ENCODE peak calls at places on chromosomes 13 and 19, in eight cellular contexts. One of them, this sample, is unnamed. For H3K4me1, the result is how much of the 10 kb centered on the place peaks cover.

GRCh38 chr13:54949735-54950134 is 1921.1 kb downstream of the OLFM4 start:
- DNase-seq in naive thymus-derived CD4-positive, alpha-beta T cell: no peak
- DNase-seq in H9: no peak
- DNase-seq in transverse colon: no peak
- DNase-seq in A549: no peak
- DNase-seq in neural progenitor cell: no peak
- DNase-seq in tibial artery: no peak
- DNase-seq in GM23248: no peak
- DNase-seq in this sample: no peak

GRCh38 chr13:101747039-101747438 is 294.6 kb downstream of the ITGBL1 start:
- DNase-seq in tibial artery: no peak
- DNase-seq in naive thymus-derived CD4-positive, alpha-beta T cell: no peak
- DNase-seq in A549: no peak
- DNase-seq in transverse colon: no peak
- DNase-seq in neural progenitor cell: no peak
- DNase-seq in GM23248: no peak
- DNase-seq in H9: no peak
- DNase-seq in this sample: no peak

GRCh38 chr13:42832341-42833153 is 51.2 kb downstream of the FAM216B start:
- DNase-seq in naive thymus-derived CD4-positive, alpha-beta T cell: no peak
- DNase-seq in H9: no peak
- DNase-seq in transverse colon: peak
- DNase-seq in neural progenitor cell: no peak
- DNase-seq in A549: no peak
- DNase-seq in GM23248: peak
- DNase-seq in tibial artery: no peak
- DNase-seq in this sample: peak

GRCh38 chr13:114010401-114011101 is 36.7 kb upstream of the C13orf46 start:
- DNase-seq in GM23248: no peak
- DNase-seq in H9: no peak
- DNase-seq in neural progenitor cell: no peak
- DNase-seq in naive thymus-derived CD4-positive, alpha-beta T cell: no peak
- DNase-seq in tibial artery: peak
- DNase-seq in transverse colon: no peak
- DNase-seq in A549: no peak
- DNase-seq in this sample: no peak

GRCh38 chr13:41008349-41008980 is 10.7 kb downstream of the ELF1 start:
- DNase-seq in A549: peak
- DNase-seq in H9: no peak
- DNase-seq in naive thymus-derived CD4-positive, alpha-beta T cell: no peak
- DNase-seq in tibial artery: no peak
- DNase-seq in transverse colon: no peak
- DNase-seq in neural progenitor cell: no peak
- DNase-seq in GM23248: peak
- DNase-seq in this sample: no peak

GRCh38 chr19:49120868-49121267 is 1.5 kb downstream of the PPFIA3 start:
- DNase-seq in neural progenitor cell: no peak
- DNase-seq in naive thymus-derived CD4-positive, alpha-beta T cell: no peak
- DNase-seq in GM23248: no peak
- DNase-seq in transverse colon: no peak
- DNase-seq in H9: no peak
- DNase-seq in tibial artery: no peak
- DNase-seq in A549: no peak
- DNase-seq in this sample: no peak

GRCh38 chr13:98677398-98677797 is 75.1 kb downstream of the SLC15A1 start:
- DNase-seq in A549: no peak
- DNase-seq in transverse colon: no peak
- DNase-seq in H9: no peak
- DNase-seq in neural progenitor cell: no peak
- DNase-seq in GM23248: no peak
- DNase-seq in naive thymus-derived CD4-positive, alpha-beta T cell: no peak
- DNase-seq in tibial artery: no peak
- DNase-seq in this sample: no peak

GRCh38 chr19:32351807-32352630 is 6.6 kb downstream of the ZNF507 start:
- DNase-seq in GM23248: peak
- DNase-seq in naive thymus-derived CD4-positive, alpha-beta T cell: no peak
- DNase-seq in H9: no peak
- DNase-seq in tibial artery: no peak
- DNase-seq in neural progenitor cell: no peak
- DNase-seq in A549: no peak
- DNase-seq in transverse colon: no peak
- DNase-seq in this sample: no peak

GRCh38 chr13:52459668-52460067 is 4.4 kb downstream of the CKAP2 start:
- DNase-seq in neural progenitor cell: no peak
- DNase-seq in A549: no peak
- DNase-seq in tibial artery: no peak
- DNase-seq in naive thymus-derived CD4-positive, alpha-beta T cell: no peak
- DNase-seq in GM23248: peak
- DNase-seq in H9: no peak
- DNase-seq in transverse colon: no peak
- DNase-seq in this sample: no peak

GRCh38 chr13:82330499-82330898 is 1551.8 kb downstream of the SLITRK1 start:
- DNase-seq in H9: no peak
- DNase-seq in A549: peak
- DNase-seq in neural progenitor cell: no peak
- DNase-seq in transverse colon: no peak
- DNase-seq in GM23248: peak
- DNase-seq in tibial artery: no peak
- DNase-seq in naive thymus-derived CD4-positive, alpha-beta T cell: no peak
- DNase-seq in this sample: no peak

GRCh38 chr19:27740396-27740795 is 1472.6 kb downstream of the UQCRFS1 start:
- DNase-seq in neural progenitor cell: no peak
- DNase-seq in GM23248: no peak
- DNase-seq in A549: no peak
- DNase-seq in tibial artery: no peak
- DNase-seq in transverse colon: no peak
- DNase-seq in H9: peak
- DNase-seq in naive thymus-derived CD4-positive, alpha-beta T cell: no peak
- DNase-seq in this sample: no peak

GRCh38 chr13:80437212-80437611 is 96.3 kb upstream of the SPRY2 start:
- DNase-seq in GM23248: no peak
- DNase-seq in tibial artery: no peak
- DNase-seq in transverse colon: no peak
- DNase-seq in A549: no peak
- DNase-seq in neural progenitor cell: no peak
- DNase-seq in naive thymus-derived CD4-positive, alpha-beta T cell: no peak
- DNase-seq in H9: no peak
- DNase-seq in this sample: no peak

GRCh38 chr19:45528149-45528743 is 21.0 kb downstream of the VASP start:
- DNase-seq in GM23248: peak
- DNase-seq in A549: peak
- DNase-seq in H9: peak
- DNase-seq in tibial artery: no peak
- DNase-seq in neural progenitor cell: peak
- DNase-seq in transverse colon: no peak
- DNase-seq in naive thymus-derived CD4-positive, alpha-beta T cell: no peak
- DNase-seq in this sample: no peak

GRCh38 chr19:49860716-49861100 is 6.7 kb downstream of the PNKP start:
- DNase-seq in H9: no peak
- DNase-seq in A549: no peak
- DNase-seq in GM23248: no peak
- DNase-seq in tibial artery: no peak
- DNase-seq in naive thymus-derived CD4-positive, alpha-beta T cell: no peak
- DNase-seq in neural progenitor cell: no peak
- DNase-seq in transverse colon: no peak
- DNase-seq in this sample: no peak

GRCh38 chr13:40613192-40613818 is 53.1 kb downstream of the FOXO1 start:
- DNase-seq in tibial artery: no peak
- DNase-seq in neural progenitor cell: no peak
- DNase-seq in GM23248: no peak
- DNase-seq in A549: no peak
- DNase-seq in transverse colon: peak
- DNase-seq in naive thymus-derived CD4-positive, alpha-beta T cell: peak
- DNase-seq in H9: no peak
- DNase-seq in this sample: no peak

GRCh38 chr19:1567848-1568227 is 287 bp downstream of the MEX3D start:
- DNase-seq in tibial artery: no peak
- DNase-seq in GM23248: no peak
- DNase-seq in naive thymus-derived CD4-positive, alpha-beta T cell: no peak
- DNase-seq in neural progenitor cell: peak
- DNase-seq in transverse colon: no peak
- DNase-seq in H9: no peak
- DNase-seq in A549: no peak
- DNase-seq in this sample: no peak

GRCh38 chr19:6412111-6412999 is 12.3 kb downstream of the KHSRP start:
- DNase-seq in transverse colon: peak
- DNase-seq in tibial artery: no peak
- DNase-seq in A549: peak
- DNase-seq in neural progenitor cell: peak
- DNase-seq in naive thymus-derived CD4-positive, alpha-beta T cell: peak
- DNase-seq in H9: peak
- DNase-seq in GM23248: peak
- DNase-seq in this sample: no peak

GRCh38 chr13:34257980-34258379 is 440.0 kb downstream of the RFC3 start:
- DNase-seq in naive thymus-derived CD4-positive, alpha-beta T cell: no peak
- DNase-seq in tibial artery: no peak
- DNase-seq in neural progenitor cell: no peak
- DNase-seq in A549: no peak
- DNase-seq in GM23248: no peak
- DNase-seq in H9: no peak
- DNase-seq in transverse colon: no peak
- DNase-seq in this sample: no peak

DNA sequence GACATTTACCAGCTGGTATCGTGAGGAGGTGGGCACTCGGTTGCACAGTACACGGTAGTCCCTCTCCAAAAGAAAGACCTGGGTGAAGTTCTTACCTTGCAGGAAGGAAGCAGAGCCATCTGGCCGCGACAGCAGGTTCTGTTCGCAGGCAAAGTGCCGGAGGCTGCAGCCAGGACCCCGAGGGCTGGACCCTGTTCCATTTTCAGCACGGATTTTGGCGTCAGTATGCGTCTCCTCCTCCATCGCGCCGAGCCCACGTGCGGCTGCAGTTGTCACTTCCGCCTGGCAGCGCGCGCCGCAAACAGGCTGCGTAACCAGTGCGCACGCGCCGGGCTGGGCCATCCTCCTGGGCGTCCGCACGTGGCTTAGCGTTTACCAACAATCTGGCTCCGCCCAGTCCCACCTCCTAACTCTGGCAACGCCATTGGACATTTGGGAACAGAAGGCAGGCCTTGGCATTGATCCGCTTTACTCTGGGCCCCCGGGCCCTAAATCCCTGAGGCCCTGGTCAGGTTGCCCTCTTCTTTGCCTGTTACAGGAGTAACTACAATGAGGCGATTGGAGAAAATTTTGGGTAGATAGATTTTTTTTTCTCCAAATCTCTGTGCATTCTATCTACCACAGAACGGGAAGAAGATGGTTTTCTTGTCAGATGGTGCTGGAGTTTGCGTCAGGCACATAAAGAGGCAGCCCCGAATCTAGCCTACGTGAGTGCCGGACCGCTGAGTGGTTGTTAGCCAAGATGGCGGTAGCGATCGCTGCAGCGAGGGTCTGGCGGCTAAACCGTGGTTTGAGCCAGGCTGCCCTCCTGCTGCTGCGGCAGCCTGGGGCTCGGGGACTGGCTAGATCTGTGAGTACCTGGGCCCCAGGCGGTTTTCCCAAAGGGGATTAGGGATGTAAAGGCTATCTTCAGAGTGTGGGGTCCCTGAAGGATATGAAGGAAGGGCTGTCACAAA is at the start of the genes BCKDHA and EXOSC5:
- DNase-seq in naive thymus-derived CD4-positive, alpha-beta T cell: peak
- DNase-seq in neural progenitor cell: peak
- DNase-seq in tibial artery: peak
- DNase-seq in GM23248: peak
- DNase-seq in A549: peak
- DNase-seq in transverse colon: peak
- DNase-seq in H9: peak
- DNase-seq in this sample: peak
- H3K4me1 ChIP-seq in naive thymus-derived CD4-positive, alpha-beta T cell: under half
- H3K4me1 ChIP-seq in neural progenitor cell: under half
- H3K4me1 ChIP-seq in tibial artery: under half
- H3K4me1 ChIP-seq in GM23248: under half
- H3K4me1 ChIP-seq in A549: under half
- H3K4me1 ChIP-seq in transverse colon: under half
- H3K4me1 ChIP-seq in H9: under half
- H3K4me1 ChIP-seq in this sample: half or more

GRCh38 chr19:55485439-55486011 is 537 bp downstream of the NAT14 start:
- DNase-seq in A549: no peak
- DNase-seq in H9: no peak
- DNase-seq in naive thymus-derived CD4-positive, alpha-beta T cell: no peak
- DNase-seq in tibial artery: no peak
- DNase-seq in transverse colon: no peak
- DNase-seq in GM23248: peak
- DNase-seq in neural progenitor cell: no peak
- DNase-seq in this sample: no peak

GRCh38 chr19:55483681-55484361 is 1.2 kb upstream of the NAT14 start:
- DNase-seq in H9: no peak
- DNase-seq in A549: no peak
- DNase-seq in tibial artery: no peak
- DNase-seq in transverse colon: no peak
- DNase-seq in naive thymus-derived CD4-positive, alpha-beta T cell: no peak
- DNase-seq in GM23248: no peak
- DNase-seq in neural progenitor cell: no peak
- DNase-seq in this sample: no peak

GRCh38 chr19:55486043-55486970 is 1.3 kb downstream of the NAT14 start:
- DNase-seq in GM23248: peak
- DNase-seq in neural progenitor cell: no peak
- DNase-seq in tibial artery: no peak
- DNase-seq in A549: no peak
- DNase-seq in naive thymus-derived CD4-positive, alpha-beta T cell: no peak
- DNase-seq in transverse colon: no peak
- DNase-seq in H9: no peak
- DNase-seq in this sample: no peak

GRCh38 chr19:55482967-55483671 is 1.9 kb upstream of the NAT14 start:
- DNase-seq in neural progenitor cell: no peak
- DNase-seq in transverse colon: no peak
- DNase-seq in naive thymus-derived CD4-positive, alpha-beta T cell: no peak
- DNase-seq in H9: no peak
- DNase-seq in tibial artery: no peak
- DNase-seq in A549: no peak
- DNase-seq in GM23248: no peak
- DNase-seq in this sample: peak

GRCh38 chr19:55484571-55485438 is at the start of gene NAT14:
- DNase-seq in naive thymus-derived CD4-positive, alpha-beta T cell: peak
- DNase-seq in tibial artery: no peak
- DNase-seq in transverse colon: peak
- DNase-seq in neural progenitor cell: peak
- DNase-seq in H9: peak
- DNase-seq in GM23248: peak
- DNase-seq in A549: peak
- DNase-seq in this sample: no peak
- H3K4me1 ChIP-seq in naive thymus-derived CD4-positive, alpha-beta T cell: under half
- H3K4me1 ChIP-seq in tibial artery: under half
- H3K4me1 ChIP-seq in transverse colon: under half
- H3K4me1 ChIP-seq in neural progenitor cell: under half
- H3K4me1 ChIP-seq in H9: under half
- H3K4me1 ChIP-seq in GM23248: under half
- H3K4me1 ChIP-seq in A549: half or more
- H3K4me1 ChIP-seq in this sample: under half

GRCh38 chr19:13024126-13024957 is 29.1 kb downstream of the NFIX start:
- DNase-seq in neural progenitor cell: peak
- DNase-seq in naive thymus-derived CD4-positive, alpha-beta T cell: no peak
- DNase-seq in GM23248: peak
- DNase-seq in A549: no peak
- DNase-seq in transverse colon: no peak
- DNase-seq in tibial artery: no peak
- DNase-seq in H9: no peak
- DNase-seq in this sample: no peak
- H3K4me1 ChIP-seq in neural progenitor cell: under half
- H3K4me1 ChIP-seq in naive thymus-derived CD4-positive, alpha-beta T cell: under half
- H3K4me1 ChIP-seq in GM23248: half or more
- H3K4me1 ChIP-seq in A549: under half
- H3K4me1 ChIP-seq in transverse colon: under half
- H3K4me1 ChIP-seq in tibial artery: half or more
- H3K4me1 ChIP-seq in H9: under half
- H3K4me1 ChIP-seq in this sample: half or more

GRCh38 chr19:4018775-4019504 is 11.4 kb downstream of the PIAS4 start:
- DNase-seq in tibial artery: peak
- DNase-seq in H9: no peak
- DNase-seq in A549: no peak
- DNase-seq in naive thymus-derived CD4-positive, alpha-beta T cell: no peak
- DNase-seq in GM23248: no peak
- DNase-seq in neural progenitor cell: no peak
- DNase-seq in transverse colon: no peak
- DNase-seq in this sample: no peak
- H3K4me1 ChIP-seq in tibial artery: under half
- H3K4me1 ChIP-seq in H9: under half
- H3K4me1 ChIP-seq in A549: under half
- H3K4me1 ChIP-seq in naive thymus-derived CD4-positive, alpha-beta T cell: under half
- H3K4me1 ChIP-seq in GM23248: under half
- H3K4me1 ChIP-seq in neural progenitor cell: under half
- H3K4me1 ChIP-seq in transverse colon: under half
- H3K4me1 ChIP-seq in this sample: under half